ENCODE peak calls at places on chromosomes 7 and 10, in five cellular contexts. N, L, J, O and W are unnamed samples.

GRCh38 chr7:66283003-66283920 is 78.1 kb downstream of the TPST1 start:
- DNase-seq in L (no peak), O (no peak), J (no peak), N (peak), W (no peak)

GRCh38 chr10:373516-374309 is 238.5 kb downstream of the ZMYND11 start:
- DNase-seq in N (peak), J (no peak), O (no peak), L (no peak), W (peak)

GRCh38 chr7:15963206-15963605 is 276.7 kb upstream of the MEOX2 start:
- DNase-seq in L (no peak), O (no peak), N (no peak), J (no peak), W (peak)

GRCh38 chr7:95457947-95458346 is 23.1 kb upstream of the PON2 start:
- DNase-seq in J (no peak), L (no peak), N (no peak), O (no peak), W (no peak)

GRCh38 chr7:143958781-143959180 is 4.1 kb downstream of the OR2F1 start:
- DNase-seq in O (no peak), N (peak), J (no peak), L (no peak), W (no peak)

GRCh38 chr10:3689871-3690510 is 95.0 kb downstream of the KLF6 start:
- DNase-seq in N (no peak), O (no peak), J (no peak), L (no peak), W (no peak)

GRCh38 chr10:61063911-61064310 is 119.9 kb upstream of the RHOBTB1 start:
- DNase-seq in J (no peak), O (no peak), N (no peak), L (no peak), W (no peak)

GRCh38 chr10:96614515-96614914 is 27.7 kb upstream of the TM9SF3 start:
- DNase-seq in N (peak), J (no peak), L (no peak), O (no peak), W (peak)

GRCh38 chr10:86160890-86161585 is 205.6 kb downstream of the GRID1 start:
- DNase-seq in O (no peak), N (no peak), J (no peak), L (no peak), W (no peak)

GRCh38 chr10:85916999-85917573 is 449.5 kb downstream of the GRID1 start:
- DNase-seq in L (no peak), O (no peak), N (no peak), J (no peak), W (no peak)

GRCh38 chr10:64956441-64956840 is 1435.2 kb downstream of the REEP3 start:
- DNase-seq in N (no peak), L (no peak), J (no peak), O (no peak), W (no peak)

GRCh38 chr7:157857578-157858075 is 520.8 kb downstream of the DNAJB6 start:
- DNase-seq in O (no peak), L (no peak), J (no peak), N (no peak), W (no peak)

GRCh38 chr10:77189056-77189455 is 448.6 kb downstream of the KCNMA1 start:
- DNase-seq in O (no peak), N (no peak), J (no peak), L (no peak), W (no peak)

GRCh38 chr7:20795881-20796280 is 9.2 kb upstream of the SP8 start:
- DNase-seq in O (no peak), J (no peak), L (no peak), N (no peak), W (no peak)

GRCh38 chr7:30193333-30193943 is 58.7 kb downstream of the MTURN start:
- DNase-seq in L (no peak), O (no peak), J (no peak), N (no peak), W (no peak)

GRCh38 chr10:33330543-33331019 is 3.9 kb downstream of the NRP1 start:
- DNase-seq in N (peak), L (peak), O (peak), J (peak), W (peak)

GRCh38 chr7:19284596-19285300 is 139.5 kb upstream of the FERD3L start:
- DNase-seq in L (no peak), J (no peak), N (no peak), O (no peak), W (no peak)

GRCh38 chr10:21497177-21497807 is 28.2 kb downstream of the SKIDA1 start:
- DNase-seq in O (no peak), J (no peak), L (peak), N (peak), W (peak)

GRCh38 chr7:2967705-2968104 is 76.0 kb downstream of the CARD11 start:
- DNase-seq in L (no peak), O (no peak), J (no peak), N (no peak), W (no peak)

GRCh38 chr10:103427866-103428265 is 24.3 kb downstream of the CALHM2 start:
- DNase-seq in L (no peak), J (no peak), O (no peak), N (peak), W (no peak)